ENCODE peak calls at places on chromosomes 12 and 14, in eight cellular contexts. O is A549, Q is transverse colon, L is IMR-90, U is K562, M is HCT116, A is ovary, W is uterus. B is an unnamed sample.

GRCh38 chr12:114812858-114813761 is 129.1 kb upstream of the TBX3 start:
- DNase-seq in O (peak), Q (no peak), L (peak), U (no peak), M (no peak), A (peak), W (peak), B (peak)

GRCh38 chr12:95390932-95391331 is 83.0 kb upstream of the METAP2 start:
- DNase-seq in O (no peak), Q (no peak), L (no peak), U (no peak), M (no peak), A (no peak), W (no peak), B (no peak)

GRCh38 chr14:100078997-100079561 is 13.9 kb downstream of the EVL start:
- DNase-seq in O (no peak), Q (peak), L (peak), U (peak), M (no peak), A (no peak), W (no peak), B (peak)

GRCh38 chr12:44296624-44297197 is 460.8 kb downstream of the TMEM117 start:
- DNase-seq in O (no peak), Q (peak), L (no peak), U (no peak), M (no peak), A (no peak), W (no peak), B (no peak)

GRCh38 chr12:29741342-29742241 is 42.1 kb downstream of the TMTC1 start:
- DNase-seq in O (no peak), Q (no peak), L (peak), U (no peak), M (no peak), A (no peak), W (no peak), B (no peak)

GRCh38 chr14:103329421-103330347 is 4.4 kb upstream of the EIF5 start:
- DNase-seq in O (peak), Q (peak), L (peak), U (no peak), M (no peak), A (peak), W (no peak), B (peak)

GRCh38 chr14:63248211-63248610 is 44.0 kb downstream of the RHOJ start:
- DNase-seq in O (no peak), Q (no peak), L (peak), U (no peak), M (no peak), A (no peak), W (no peak), B (no peak)

GRCh38 chr14:65237023-65237814 is 134.9 kb upstream of the MAX start:
- DNase-seq in O (no peak), Q (no peak), L (peak), U (no peak), M (no peak), A (no peak), W (no peak), B (no peak)

GRCh38 chr12:26047401-26048226 is 77.2 kb downstream of the BHLHE41 start:
- DNase-seq in O (no peak), Q (no peak), L (no peak), U (no peak), M (no peak), A (no peak), W (no peak), B (no peak)

GRCh38 chr12:75390156-75390898 is 562 bp upstream of the GLIPR1L2 start:
- DNase-seq in O (no peak), Q (no peak), L (no peak), U (no peak), M (no peak), A (no peak), W (no peak), B (no peak)

GRCh38 chr14:99441157-99441870 is 39.3 kb downstream of the SETD3 start:
- DNase-seq in O (no peak), Q (no peak), L (no peak), U (no peak), M (no peak), A (no peak), W (no peak), B (peak)

GRCh38 chr12:53014709-53015108 is 8.5 kb downstream of the EIF4B start:
- DNase-seq in O (no peak), Q (no peak), L (no peak), U (no peak), M (no peak), A (no peak), W (no peak), B (no peak)

GRCh38 chr14:54046250-54046649 is 89.6 kb upstream of the BMP4 start:
- DNase-seq in O (no peak), Q (no peak), L (no peak), U (no peak), M (no peak), A (no peak), W (no peak), B (no peak)

GRCh38 chr12:52172956-52173355 is 18.9 kb downstream of the KRT80 start:
- DNase-seq in O (no peak), Q (no peak), L (no peak), U (no peak), M (no peak), A (no peak), W (no peak), B (no peak)

GRCh38 chr12:113471619-113472171 is at the start of gene LHX5:
- DNase-seq in O (no peak), Q (no peak), L (peak), U (peak), M (no peak), A (no peak), W (no peak), B (no peak)

GRCh38 chr12:10361622-10362021 is 28.2 kb downstream of the KLRK1 start:
- DNase-seq in O (no peak), Q (no peak), L (peak), U (no peak), M (no peak), A (no peak), W (no peak), B (no peak)

GRCh38 chr12:105457026-105457425 is 126.5 kb downstream of the C12orf75 start:
- DNase-seq in O (no peak), Q (no peak), L (peak), U (no peak), M (no peak), A (no peak), W (no peak), B (no peak)

GRCh38 chr12:68175566-68176033 is 16.1 kb upstream of the IFNG start:
- DNase-seq in O (no peak), Q (peak), L (no peak), U (no peak), M (no peak), A (no peak), W (no peak), B (no peak)

GRCh38 chr14:50602035-50602434 is 42.1 kb downstream of the ATL1 start:
- DNase-seq in O (no peak), Q (no peak), L (no peak), U (no peak), M (no peak), A (no peak), W (no peak), B (no peak)

GRCh38 chr14:50601405-50601804 is 41.5 kb downstream of the ATL1 start:
- DNase-seq in O (no peak), Q (no peak), L (no peak), U (no peak), M (no peak), A (no peak), W (no peak), B (no peak)

GRCh38 chr14:50600849-50601248 is 40.9 kb downstream of the ATL1 start:
- DNase-seq in O (no peak), Q (no peak), L (no peak), U (no peak), M (no peak), A (peak), W (no peak), B (no peak)

GRCh38 chr14:50599700-50600444 is 39.9 kb downstream of the ATL1 start:
- DNase-seq in O (peak), Q (no peak), L (peak), U (no peak), M (peak), A (no peak), W (no peak), B (peak)

DNA sequence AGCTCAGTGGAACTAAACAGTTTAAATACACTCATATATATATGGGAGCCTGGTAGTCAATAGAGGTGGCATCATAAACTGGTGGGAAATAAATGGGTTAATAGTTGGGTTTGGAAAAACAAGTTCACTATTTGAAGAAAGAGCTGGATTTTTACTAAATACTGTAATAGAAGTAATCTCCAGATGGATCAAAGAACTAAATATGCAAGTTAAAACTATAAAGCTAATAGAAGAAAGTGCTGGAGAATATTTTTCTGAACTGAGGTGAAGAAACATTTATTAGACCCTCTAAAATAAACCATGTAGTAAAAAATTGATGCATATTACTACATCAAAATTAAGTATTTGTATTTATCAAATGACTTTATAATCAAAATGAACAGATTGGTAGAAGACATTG is 38.8 kb downstream of the ATL1 start:
- DNase-seq in O (no peak), Q (no peak), L (no peak), U (no peak), M (no peak), A (no peak), W (no peak), B (no peak)
- TF ChIP-seq POLR2A in O (no peak), Q (no peak), L (no peak), U (no peak), M (no peak), A (no peak), W (no peak), B (no peak)

DNA sequence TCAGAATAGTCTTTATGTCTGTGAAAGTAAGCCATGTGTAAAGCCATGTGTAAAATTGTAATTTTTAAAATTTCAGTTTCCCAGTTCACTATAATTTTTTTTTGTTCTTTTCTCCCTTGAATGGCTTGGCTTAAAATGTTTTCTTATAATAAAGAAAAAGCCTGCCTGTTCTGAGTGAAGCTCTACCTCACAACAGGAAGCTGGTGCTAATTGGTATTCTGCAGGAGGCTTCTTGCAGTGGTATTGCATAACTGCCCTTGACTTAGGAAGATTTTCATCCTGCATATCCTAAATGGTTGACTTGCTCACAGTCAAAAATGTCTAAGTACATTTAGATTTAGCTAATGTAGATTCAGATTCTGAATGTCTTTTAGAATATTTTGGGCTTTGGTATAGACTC is 49.5 kb downstream of the ATP2A2 start:
- DNase-seq in O (no peak), Q (no peak), L (peak), U (no peak), M (no peak), A (no peak), W (no peak), B (peak)
- H3K4me3 ChIP-seq in O (no peak), Q (no peak), L (no peak), U (no peak), M (no peak), A (no peak), W (no peak), B (no peak)

GRCh38 chr14:84814391-84814790 is 715.6 kb upstream of the FLRT2 start:
- DNase-seq in O (no peak), Q (no peak), L (no peak), U (no peak), M (no peak), A (no peak), W (no peak), B (no peak)
- TF ChIP-seq CTCF in O (no peak), Q (no peak), L (no peak), U (no peak), M (no peak), A (no peak), W (no peak), B (no peak)

DNA sequence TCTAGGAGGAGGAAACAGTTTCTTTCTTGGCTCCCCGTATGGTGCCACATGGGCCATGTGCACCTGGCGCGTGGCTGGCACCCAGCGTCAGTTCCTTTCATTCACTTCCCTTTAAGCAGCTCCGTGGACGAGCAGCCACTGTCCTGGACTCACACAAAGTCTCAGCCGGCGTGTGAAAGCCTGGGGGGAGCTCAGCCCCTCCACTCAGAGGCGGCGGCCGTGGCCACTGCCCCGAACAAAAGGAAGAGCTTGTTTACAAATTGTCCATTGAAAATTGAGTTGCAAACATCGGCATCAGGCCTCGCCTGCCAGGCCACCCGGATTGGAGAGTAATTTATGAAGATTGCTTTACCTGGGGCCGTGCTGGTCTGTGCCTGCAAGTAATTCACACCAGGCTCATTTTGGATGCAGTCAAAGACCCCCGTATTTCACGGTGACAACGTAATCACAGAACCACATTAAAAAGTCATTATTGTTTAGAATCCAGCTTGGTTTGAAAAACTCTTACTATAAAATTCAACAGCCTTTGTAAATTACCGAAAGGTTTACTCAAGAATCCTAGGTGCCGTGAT is 101.7 kb upstream of the C14orf180 start:
- DNase-seq in O (no peak), Q (no peak), L (no peak), U (no peak), M (no peak), A (no peak), W (no peak), B (no peak)
- TF ChIP-seq POLR2A in O (no peak), Q (no peak), L (no peak), U (no peak), M (no peak), A (no peak), W (no peak), B (no peak)

DNA sequence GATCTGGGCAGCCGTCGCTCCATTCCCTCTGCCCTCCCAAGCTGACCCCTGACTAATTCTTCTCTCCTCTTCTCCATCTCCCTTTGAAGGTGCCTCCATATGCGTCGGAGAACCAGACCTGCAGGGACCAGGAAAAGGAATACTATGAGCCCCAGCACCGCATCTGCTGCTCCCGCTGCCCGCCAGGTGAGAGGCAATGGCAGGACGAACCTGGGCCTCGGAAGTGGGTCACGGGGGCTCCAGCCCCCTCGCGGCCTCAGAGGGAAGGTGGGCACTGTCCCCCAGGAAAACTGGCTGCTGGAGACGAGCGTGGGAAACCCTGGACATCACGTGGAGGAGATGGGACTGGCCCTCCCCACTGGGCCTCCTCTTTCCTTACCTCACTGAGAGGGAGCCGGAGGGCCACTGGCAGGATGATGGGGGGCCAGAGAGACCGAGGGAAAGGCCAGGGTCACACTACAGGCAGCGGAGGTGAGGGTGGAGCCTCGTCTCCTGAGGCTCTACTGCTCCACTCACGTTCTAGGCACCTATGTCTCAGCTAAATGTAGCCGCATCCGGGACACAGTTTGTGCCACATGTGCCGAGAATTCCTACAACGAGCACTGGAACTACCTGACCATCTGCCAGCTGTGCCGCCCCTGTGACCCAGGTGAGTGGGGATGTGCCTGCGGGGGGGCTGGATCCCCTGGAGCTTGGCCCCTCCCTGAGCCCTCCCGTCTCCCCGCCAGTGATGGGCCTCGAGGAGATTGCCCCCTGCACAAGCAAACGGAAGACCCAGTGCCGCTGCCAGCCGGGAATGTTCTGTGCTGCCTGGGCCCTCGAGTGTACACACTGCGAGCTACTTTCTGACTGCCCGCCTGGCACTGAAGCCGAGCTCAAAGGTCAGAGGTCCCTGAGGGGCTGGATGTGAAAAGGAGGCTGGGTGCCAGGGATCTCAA is 806 bp downstream of the LTBR start:
- DNase-seq in O (no peak), Q (peak), L (no peak), U (peak), M (no peak), A (peak), W (no peak), B (no peak)
- H3K4me3 ChIP-seq in O (peak), Q (peak), L (peak), U (peak), M (peak), A (peak), W (peak), B (peak)

DNA sequence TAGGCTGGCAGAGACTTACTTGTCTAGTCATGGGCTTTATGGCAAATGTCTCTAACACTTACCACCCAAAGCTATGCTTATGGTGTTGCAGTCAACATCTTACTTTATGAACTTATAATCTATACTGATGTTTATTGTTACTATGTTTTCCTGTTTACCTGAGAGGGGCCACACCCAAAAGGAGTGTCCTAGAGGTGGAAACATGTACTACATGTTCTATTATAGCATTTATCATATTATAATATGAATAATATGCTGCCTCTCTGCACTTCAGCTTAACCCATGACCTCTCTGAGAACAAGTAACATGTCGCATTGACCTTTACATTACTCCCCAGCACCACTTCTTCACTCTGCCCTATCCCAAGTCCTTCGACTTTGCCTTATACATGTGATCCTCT is 501.8 kb downstream of the ETNK1 start:
- DNase-seq in O (no peak), Q (no peak), L (no peak), U (no peak), M (no peak), A (no peak), W (no peak), B (no peak)
- TF ChIP-seq CTCF in O (no peak), Q (no peak), L (no peak), U (no peak), M (no peak), A (no peak), W (no peak), B (no peak)

GRCh38 chr14:24052656-24053547 is 1.1 kb downstream of the CARMIL3 start:
- DNase-seq in O (no peak), Q (no peak), L (no peak), U (no peak), M (no peak), A (no peak), W (no peak), B (peak)

GRCh38 chr14:24053548-24054323 is 1.9 kb downstream of the CARMIL3 start:
- DNase-seq in O (no peak), Q (no peak), L (no peak), U (no peak), M (no peak), A (peak), W (no peak), B (no peak)

GRCh38 chr14:24054324-24054641 is 2.5 kb downstream of the CARMIL3 start:
- DNase-seq in O (no peak), Q (no peak), L (no peak), U (no peak), M (no peak), A (no peak), W (no peak), B (no peak)

GRCh38 chr14:24051162-24051788 is 534 bp upstream of the CARMIL3 start:
- DNase-seq in O (no peak), Q (peak), L (no peak), U (no peak), M (no peak), A (peak), W (no peak), B (no peak)

DNA sequence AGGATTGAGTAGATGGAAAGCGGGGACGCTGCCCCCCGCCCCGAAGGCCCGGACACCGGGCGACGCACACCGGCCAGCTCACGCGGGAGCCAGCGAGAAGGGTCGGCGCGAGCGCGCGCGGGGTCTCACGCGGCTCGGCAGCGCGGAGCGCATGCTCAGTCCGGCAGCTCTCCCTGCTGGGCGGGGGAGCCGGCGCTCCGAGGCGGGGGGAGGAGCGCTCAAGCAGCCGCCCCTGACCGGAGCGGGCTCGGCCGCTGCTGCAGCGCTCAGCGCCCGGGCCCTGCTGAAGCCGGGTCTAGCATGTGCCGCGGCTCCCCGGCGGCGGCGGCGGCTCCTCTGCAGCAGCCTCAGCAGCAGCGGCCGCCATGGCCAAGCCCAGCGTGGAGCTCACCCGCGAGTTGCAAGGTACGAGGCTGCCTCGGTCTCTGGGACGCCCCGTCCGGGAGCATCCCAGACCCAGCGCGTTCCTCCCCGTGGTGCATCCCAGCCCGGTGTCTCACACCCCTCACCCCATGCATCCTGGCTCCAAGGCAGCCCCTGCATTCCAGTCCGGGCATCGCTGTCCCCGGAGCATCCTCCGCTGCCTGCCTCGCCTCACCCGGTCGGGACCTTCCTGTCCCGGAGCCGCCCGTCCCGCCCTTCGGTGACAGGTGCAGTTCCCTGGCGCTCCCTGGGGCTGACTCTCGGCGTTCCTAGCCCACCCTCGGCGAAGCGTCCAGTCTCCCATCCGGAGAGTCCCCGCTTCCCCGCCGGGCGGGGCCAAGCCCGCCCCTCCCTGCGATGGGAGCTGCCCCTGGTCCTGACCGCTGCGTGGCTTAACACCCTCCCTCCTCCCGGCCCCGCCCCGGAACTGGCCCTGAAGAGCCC is at the start of gene CARMIL3:
- DNase-seq in O (peak), Q (peak), L (peak), U (peak), M (no peak), A (peak), W (no peak), B (peak)
- TF ChIP-seq POLR2A in O (peak), Q (no peak), L (no peak), U (peak), M (peak), A (no peak), W (no peak), B (no peak)

B was measured in NB4.